ENCODE peak calls at places on chromosomes 7 and 10, in seven cellular contexts. One of them, this sample, is unnamed.

GRCh38 chr10:15331456-15331855 is 39.6 kb downstream of the FAM171A1 start:
- DNase-seq in foreskin keratinocyte: no peak
- DNase-seq in NCI-H1092: no peak
- DNase-seq in CD4-positive, alpha-beta T cell: no peak
- DNase-seq in hepatic stellate cell: no peak
- DNase-seq in left kidney: no peak
- DNase-seq in NCI-H1436: no peak
- DNase-seq in this sample: no peak

GRCh38 chr10:29501692-29502091 is 133.1 kb downstream of the SVIL start:
- DNase-seq in foreskin keratinocyte: peak; percentile 76
- DNase-seq in NCI-H1092: no peak
- DNase-seq in CD4-positive, alpha-beta T cell: no peak
- DNase-seq in hepatic stellate cell: peak; percentile 82
- DNase-seq in left kidney: no peak
- DNase-seq in NCI-H1436: no peak
- DNase-seq in this sample: peak; percentile 29

GRCh38 chr10:92914478-92915066 is 66.3 kb downstream of the EXOC6 start:
- DNase-seq in foreskin keratinocyte: peak; percentile 10
- DNase-seq in NCI-H1092: peak; percentile 4
- DNase-seq in CD4-positive, alpha-beta T cell: peak; percentile 36
- DNase-seq in hepatic stellate cell: peak; percentile 13
- DNase-seq in left kidney: peak; percentile 81
- DNase-seq in NCI-H1436: peak; percentile 37
- DNase-seq in this sample: peak; percentile 19

GRCh38 chr10:62166331-62167154 is 102.1 kb downstream of the RTKN2 start:
- DNase-seq in foreskin keratinocyte: no peak
- DNase-seq in NCI-H1092: no peak
- DNase-seq in CD4-positive, alpha-beta T cell: no peak
- DNase-seq in hepatic stellate cell: no peak
- DNase-seq in left kidney: peak; percentile 51
- DNase-seq in NCI-H1436: no peak
- DNase-seq in this sample: no peak

GRCh38 chr10:88117227-88117626 is 253.8 kb downstream of the PTEN start:
- DNase-seq in foreskin keratinocyte: no peak
- DNase-seq in NCI-H1092: no peak
- DNase-seq in CD4-positive, alpha-beta T cell: no peak
- DNase-seq in hepatic stellate cell: no peak
- DNase-seq in left kidney: peak; percentile 73
- DNase-seq in NCI-H1436: no peak
- DNase-seq in this sample: no peak

GRCh38 chr7:148124477-148124876 is 466.1 kb upstream of the C7orf33 start:
- DNase-seq in foreskin keratinocyte: no peak
- DNase-seq in NCI-H1092: no peak
- DNase-seq in CD4-positive, alpha-beta T cell: no peak
- DNase-seq in hepatic stellate cell: no peak
- DNase-seq in left kidney: no peak
- DNase-seq in NCI-H1436: no peak
- DNase-seq in this sample: no peak

GRCh38 chr10:91576096-91576545 is 56.8 kb downstream of the PPP1R3C start:
- DNase-seq in foreskin keratinocyte: no peak
- DNase-seq in NCI-H1092: no peak
- DNase-seq in CD4-positive, alpha-beta T cell: no peak
- DNase-seq in hepatic stellate cell: no peak
- DNase-seq in left kidney: no peak
- DNase-seq in NCI-H1436: no peak
- DNase-seq in this sample: no peak

GRCh38 chr10:21194510-21194993 is 297.4 kb upstream of the NEBL start:
- DNase-seq in foreskin keratinocyte: no peak
- DNase-seq in NCI-H1092: no peak
- DNase-seq in CD4-positive, alpha-beta T cell: no peak
- DNase-seq in hepatic stellate cell: no peak
- DNase-seq in left kidney: peak; percentile 57
- DNase-seq in NCI-H1436: no peak
- DNase-seq in this sample: no peak

GRCh38 chr10:6108072-6108471 is 19.2 kb downstream of the RBM17 start:
- DNase-seq in foreskin keratinocyte: no peak
- DNase-seq in NCI-H1092: no peak
- DNase-seq in CD4-positive, alpha-beta T cell: no peak
- DNase-seq in hepatic stellate cell: no peak
- DNase-seq in left kidney: no peak
- DNase-seq in NCI-H1436: no peak
- DNase-seq in this sample: no peak

GRCh38 chr10:48450811-48451466 is 144.5 kb downstream of the MAPK8 start:
- DNase-seq in foreskin keratinocyte: no peak
- DNase-seq in NCI-H1092: no peak
- DNase-seq in CD4-positive, alpha-beta T cell: no peak
- DNase-seq in hepatic stellate cell: peak; percentile 4
- DNase-seq in left kidney: no peak
- DNase-seq in NCI-H1436: no peak
- DNase-seq in this sample: no peak

GRCh38 chr7:77833136-77833535 is 34.6 kb downstream of the PHTF2 start:
- DNase-seq in foreskin keratinocyte: no peak
- DNase-seq in NCI-H1092: no peak
- DNase-seq in CD4-positive, alpha-beta T cell: no peak
- DNase-seq in hepatic stellate cell: no peak
- DNase-seq in left kidney: no peak
- DNase-seq in NCI-H1436: no peak
- DNase-seq in this sample: no peak

GRCh38 chr7:143487566-143487965 is 9.9 kb downstream of the TAS2R41 start:
- DNase-seq in foreskin keratinocyte: no peak
- DNase-seq in NCI-H1092: peak; percentile 22
- DNase-seq in CD4-positive, alpha-beta T cell: no peak
- DNase-seq in hepatic stellate cell: peak; percentile 31
- DNase-seq in left kidney: no peak
- DNase-seq in NCI-H1436: no peak
- DNase-seq in this sample: no peak

GRCh38 chr7:916291-916941 is 38.1 kb downstream of the ADAP1 start:
- DNase-seq in foreskin keratinocyte: no peak
- DNase-seq in NCI-H1092: peak; percentile 34
- DNase-seq in CD4-positive, alpha-beta T cell: no peak
- DNase-seq in hepatic stellate cell: no peak
- DNase-seq in left kidney: peak; percentile 57
- DNase-seq in NCI-H1436: peak; percentile 15
- DNase-seq in this sample: peak; percentile 64

GRCh38 chr10:48187713-48188541 is 86.6 kb downstream of the FRMPD2 start:
- DNase-seq in foreskin keratinocyte: no peak
- DNase-seq in NCI-H1092: peak; percentile 10
- DNase-seq in CD4-positive, alpha-beta T cell: no peak
- DNase-seq in hepatic stellate cell: no peak
- DNase-seq in left kidney: peak; percentile 26
- DNase-seq in NCI-H1436: no peak
- DNase-seq in this sample: no peak

GRCh38 chr10:29956335-29956924 is 103.0 kb downstream of the JCAD start:
- DNase-seq in foreskin keratinocyte: no peak
- DNase-seq in NCI-H1092: no peak
- DNase-seq in CD4-positive, alpha-beta T cell: no peak
- DNase-seq in hepatic stellate cell: no peak
- DNase-seq in left kidney: no peak
- DNase-seq in NCI-H1436: no peak
- DNase-seq in this sample: no peak

GRCh38 chr7:127766831-127767489 is 115.0 kb downstream of the SND1 start:
- DNase-seq in foreskin keratinocyte: no peak
- DNase-seq in NCI-H1092: no peak
- DNase-seq in CD4-positive, alpha-beta T cell: no peak
- DNase-seq in hepatic stellate cell: no peak
- DNase-seq in left kidney: no peak
- DNase-seq in NCI-H1436: no peak
- DNase-seq in this sample: no peak

GRCh38 chr10:689433-690226 is at the start of gene DIP2C:
- DNase-seq in foreskin keratinocyte: no peak
- DNase-seq in NCI-H1092: no peak
- DNase-seq in CD4-positive, alpha-beta T cell: no peak
- DNase-seq in hepatic stellate cell: peak; percentile 96
- DNase-seq in left kidney: peak; percentile 88
- DNase-seq in NCI-H1436: peak; percentile 66
- DNase-seq in this sample: peak; percentile 63

GRCh38 chr10:95356-96115 is 39.7 kb upstream of the ZMYND11 start:
- DNase-seq in foreskin keratinocyte: no peak
- DNase-seq in NCI-H1092: no peak
- DNase-seq in CD4-positive, alpha-beta T cell: no peak
- DNase-seq in hepatic stellate cell: no peak
- DNase-seq in left kidney: no peak
- DNase-seq in NCI-H1436: no peak
- DNase-seq in this sample: peak; percentile 13

GRCh38 chr7:110881731-110882130 is 209.2 kb upstream of the LRRN3 start:
- DNase-seq in foreskin keratinocyte: no peak
- DNase-seq in NCI-H1092: no peak
- DNase-seq in CD4-positive, alpha-beta T cell: no peak
- DNase-seq in hepatic stellate cell: no peak
- DNase-seq in left kidney: no peak
- DNase-seq in NCI-H1436: no peak
- DNase-seq in this sample: no peak

GRCh38 chr7:14751461-14751860 is 151.1 kb downstream of the DGKB start:
- DNase-seq in foreskin keratinocyte: no peak
- DNase-seq in NCI-H1092: no peak
- DNase-seq in CD4-positive, alpha-beta T cell: no peak
- DNase-seq in hepatic stellate cell: no peak
- DNase-seq in left kidney: no peak
- DNase-seq in NCI-H1436: no peak
- DNase-seq in this sample: no peak